ENCODE peak calls at places on chromosomes 13 and 19, in eight cellular contexts. N is lower lobe of right lung, M is heart left ventricle, O is brain microvascular endothelial cell, E is GM23338, P is stomach, S is AG04450, C is esophagus squamous epithelium. J is an unnamed sample. For H3K27me3, the result is how much of the 10 kb centered on the place peaks cover.

GRCh38 chr19:44869728-44870470 is 21.2 kb upstream of the TOMM40 start:
- DNase-seq in C (no peak), E (no peak), P (no peak), O (peak), M (peak), S (peak), N (peak), J (no peak)

GRCh38 chr19:53158119-53158656 is 665 bp downstream of the ZNF347 start:
- DNase-seq in C (no peak), P (peak), O (no peak), N (peak), M (peak), E (peak), S (no peak), J (peak)

GRCh38 chr13:113801289-113801961 is 42.4 kb downstream of the TMEM255B start:
- DNase-seq in N (peak), M (no peak), S (no peak), C (no peak), P (no peak), E (no peak), O (no peak), J (no peak)

GRCh38 chr13:31209172-31209818 is 9.5 kb downstream of the B3GLCT start:
- DNase-seq in C (no peak), P (peak), N (no peak), O (no peak), E (peak), M (peak), S (no peak), J (no peak)

GRCh38 chr19:46256855-46257254 is 27.3 kb downstream of the IGFL1 start:
- DNase-seq in E (no peak), S (no peak), N (no peak), C (no peak), O (no peak), M (no peak), P (no peak), J (no peak)

GRCh38 chr13:45626731-45627374 is 11.3 kb upstream of the ERICH6B start:
- DNase-seq in C (no peak), S (no peak), E (no peak), O (peak), P (no peak), M (no peak), N (no peak), J (no peak)

GRCh38 chr13:76812206-76812882 is 73.9 kb downstream of the KCTD12 start:
- DNase-seq in N (no peak), S (no peak), E (no peak), C (no peak), P (no peak), O (no peak), M (peak), J (no peak)

GRCh38 chr13:85521586-85521985 is 277.6 kb downstream of the SLITRK6 start:
- DNase-seq in E (no peak), S (no peak), M (no peak), O (no peak), N (no peak), C (no peak), P (no peak), J (no peak)

GRCh38 chr19:39167461-39168257 is 29.1 kb upstream of the NCCRP1 start:
- DNase-seq in N (peak), M (no peak), E (peak), O (no peak), C (no peak), S (no peak), P (peak), J (no peak)

GRCh38 chr13:64158910-64159309 is 2743.3 kb upstream of the PCDH20 start:
- DNase-seq in P (no peak), E (no peak), S (no peak), C (no peak), O (peak), N (no peak), M (no peak), J (no peak)

GRCh38 chr19:46155237-46155636 is 7.2 kb downstream of the IGFL2 start:
- DNase-seq in C (no peak), P (no peak), N (no peak), E (no peak), M (no peak), S (no peak), O (no peak), J (no peak)

GRCh38 chr13:73000027-73000674 is 58.7 kb upstream of the KLF5 start:
- DNase-seq in M (no peak), E (no peak), C (no peak), O (no peak), N (no peak), S (no peak), P (no peak), J (no peak)

GRCh38 chr19:1523412-1524205 is at the start of gene PLK5:
- DNase-seq in P (no peak), M (no peak), E (peak), N (no peak), C (no peak), S (no peak), O (no peak), J (no peak)

GRCh38 chr19:18156841-18157464 is 4.0 kb downstream of the PIK3R2 start:
- DNase-seq in E (no peak), O (peak), C (no peak), M (peak), P (peak), S (peak), N (peak), J (no peak)

GRCh38 chr13:71814806-71815205 is 52.2 kb downstream of the DACH1 start:
- DNase-seq in C (no peak), S (no peak), P (no peak), O (no peak), M (no peak), N (no peak), E (no peak), J (no peak)

GRCh38 chr19:6210721-6211600 is 68.8 kb downstream of the MLLT1 start:
- DNase-seq in P (no peak), O (no peak), C (no peak), E (no peak), S (no peak), M (no peak), N (peak), J (no peak)

GRCh38 chr13:89514534-89515312 is 1832.8 kb upstream of the MIR17HG start:
- DNase-seq in P (no peak), S (peak), N (no peak), C (no peak), M (no peak), E (peak), O (peak), J (no peak)

GRCh38 chr19:56217039-56217949 is 15.2 kb downstream of the ZSCAN5C start:
- DNase-seq in C (no peak), S (no peak), P (no peak), N (no peak), M (peak), E (peak), O (peak), J (no peak)

GRCh38 chr19:11171144-11171543 is 15.6 kb upstream of the SPC24 start:
- DNase-seq in P (no peak), S (no peak), E (no peak), C (no peak), O (no peak), N (no peak), M (no peak), J (no peak)

GRCh38 chr13:100409132-100409531 is 179.5 kb downstream of the GGACT start:
- DNase-seq in P (no peak), N (no peak), M (no peak), S (no peak), O (no peak), C (no peak), E (peak), J (no peak)

GRCh38 chr13:97555034-97555433 is 121.1 kb downstream of the RAP2A start:
- DNase-seq in N (no peak), M (no peak), C (no peak), E (no peak), O (no peak), P (no peak), S (no peak), J (no peak)

GRCh38 chr13:49304763-49305695 is 57.3 kb downstream of the CDADC1 start:
- DNase-seq in C (no peak), E (no peak), M (no peak), N (no peak), S (no peak), O (no peak), P (no peak), J (no peak)

GRCh38 chr13:87656311-87656710 is 14.9 kb upstream of the SLITRK5 start:
- DNase-seq in E (no peak), N (no peak), O (no peak), M (no peak), C (no peak), S (no peak), P (no peak), J (no peak)

GRCh38 chr19:46303702-46304397 is 7.0 kb downstream of the HIF3A start:
- DNase-seq in E (peak), C (no peak), S (no peak), N (peak), O (peak), M (peak), P (peak), J (no peak)

GRCh38 chr13:89748716-89749115 is 1598.8 kb upstream of the MIR17HG start:
- DNase-seq in C (no peak), M (no peak), O (no peak), P (no peak), N (no peak), S (no peak), E (no peak), J (no peak)

GRCh38 chr13:106391271-106391670 is 144.2 kb downstream of the EFNB2 start:
- DNase-seq in C (no peak), E (no peak), N (no peak), O (no peak), S (no peak), M (no peak), P (no peak), J (no peak)

DNA sequence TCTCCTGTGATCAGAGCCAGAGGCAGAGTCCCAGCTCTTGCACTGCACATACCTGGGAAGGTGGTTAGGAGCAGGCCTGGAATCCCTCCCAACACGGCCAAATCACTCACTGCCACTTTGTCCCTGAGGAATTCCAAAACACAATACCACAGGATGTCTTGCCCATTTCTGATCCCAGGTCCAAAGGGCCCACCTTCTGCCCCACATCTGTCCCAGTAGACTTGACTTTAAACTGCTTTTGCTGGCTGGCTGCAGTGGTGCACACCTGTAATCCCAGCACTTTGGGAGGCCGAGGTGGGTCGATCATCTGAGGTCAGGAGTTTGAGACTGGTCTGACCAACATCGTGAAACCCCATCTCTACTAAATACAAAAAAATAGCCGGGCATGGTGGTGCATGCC is 18.9 kb downstream of the ZNF536 start:
- DNase-seq in O (no peak), N (no peak), C (no peak), P (no peak), S (no peak), E (no peak), M (no peak), J (no peak)
- TF ChIP-seq CTCF in O (no peak), N (no peak), C (no peak), P (no peak), S (no peak), E (no peak), M (no peak), J (no peak)

GRCh38 chr13:40189885-40190655 is 476.4 kb downstream of the FOXO1 start:
- DNase-seq in E (no peak), S (no peak), P (no peak), O (no peak), M (peak), C (no peak), N (no peak), J (no peak)
- H3K27ac ChIP-seq in E (no peak), S (no peak), P (peak), O (peak), M (peak), C (peak), N (peak), J (peak)

GRCh38 chr13:27976362-27977177 is 7.5 kb upstream of the CDX2 start:
- DNase-seq in C (no peak), O (no peak), E (no peak), N (no peak), S (no peak), P (peak), M (no peak), J (no peak)
- H3K27me3 ChIP-seq in C (under half), O (half or more), E (half or more), N (half or more), S (half or more), P (half or more), M (half or more), J (half or more)

DNA sequence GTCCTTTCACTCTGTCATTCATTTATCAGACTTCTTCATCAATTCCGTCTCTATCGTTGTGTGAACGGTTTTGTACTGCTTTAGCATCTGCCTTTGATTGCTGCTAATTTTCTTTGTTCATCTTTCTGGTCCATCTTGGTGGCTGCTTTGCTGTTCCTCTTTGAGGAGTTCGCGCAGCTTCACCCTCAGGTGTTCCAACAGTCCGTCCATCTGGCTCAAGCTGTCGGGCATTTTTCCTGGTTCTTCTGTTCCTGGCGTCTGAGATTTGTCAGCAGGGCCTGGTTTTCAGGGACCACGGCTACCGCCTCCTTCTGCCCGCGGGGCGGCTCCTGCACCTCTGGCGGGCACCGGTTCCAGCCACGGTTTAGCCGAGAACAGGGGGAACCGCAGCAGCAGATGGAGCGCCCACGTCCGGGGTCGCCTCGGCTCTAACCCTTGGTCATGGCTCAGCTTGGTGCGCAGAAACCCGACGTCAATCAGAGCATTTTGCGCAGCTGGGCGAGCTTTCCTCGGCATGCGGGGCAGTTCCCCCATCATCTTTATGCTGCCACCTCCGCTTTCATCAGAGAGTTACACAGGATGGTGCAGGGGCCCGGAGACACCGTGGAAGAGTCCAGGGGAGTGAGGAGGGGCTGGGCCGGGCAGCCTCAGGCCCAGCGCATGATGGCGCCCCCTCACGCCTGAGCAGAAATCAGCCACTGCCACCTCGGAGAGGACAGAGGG is 89.5 kb downstream of the ZNF100 start:
- DNase-seq in S (no peak), P (no peak), M (peak), N (no peak), C (no peak), E (peak), O (no peak), J (peak)
- TF ChIP-seq CTCF in S (no peak), P (no peak), M (no peak), N (no peak), C (no peak), E (peak), O (no peak), J (no peak)

GRCh38 chr19:12198136-12198535 is 35.2 kb downstream of the ZNF136 start:
- DNase-seq in N (no peak), O (no peak), E (no peak), M (no peak), S (no peak), C (no peak), P (no peak), J (no peak)

GRCh38 chr19:12200020-12200419 is 37.1 kb downstream of the ZNF136 start:
- DNase-seq in E (no peak), P (no peak), C (no peak), S (no peak), N (no peak), M (no peak), O (no peak), J (no peak)

GRCh38 chr19:12195501-12195860 is 32.6 kb downstream of the ZNF136 start:
- DNase-seq in C (no peak), E (peak), M (no peak), N (no peak), S (no peak), P (no peak), O (no peak), J (no peak)

DNA sequence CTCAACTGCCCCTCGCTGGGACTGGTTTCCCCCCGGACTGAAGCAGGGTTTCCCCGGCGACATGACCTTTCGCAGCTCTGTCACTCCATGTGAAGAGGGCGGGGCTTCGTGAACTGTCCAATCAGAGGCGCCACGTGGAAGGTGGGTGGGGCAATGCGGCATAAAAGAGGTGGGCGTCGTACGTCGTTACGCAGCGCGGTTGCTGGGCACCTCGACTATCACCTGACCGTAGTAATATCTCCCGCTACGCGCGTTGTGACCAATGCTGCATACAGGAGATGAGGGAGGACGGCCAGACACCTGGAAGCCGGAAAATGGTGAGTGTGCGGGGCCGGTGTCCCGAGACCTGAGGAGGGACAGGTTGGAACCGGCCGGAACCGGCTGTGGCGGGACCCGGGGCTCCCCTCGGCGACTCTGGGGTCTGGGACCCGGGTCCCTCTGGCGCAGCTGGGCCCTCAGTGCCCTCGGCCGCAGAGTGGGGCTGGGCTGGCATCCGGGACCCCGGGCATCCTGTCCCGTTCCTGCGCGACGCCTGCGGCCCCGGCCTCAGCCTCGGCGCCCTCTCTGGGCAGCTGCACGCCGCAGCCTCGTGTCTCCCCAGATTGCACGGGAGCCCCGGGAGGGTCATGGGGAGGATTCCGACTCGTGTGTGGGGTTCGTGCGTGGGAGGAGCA is 32.1 kb downstream of the ZNF136 start:
- DNase-seq in C (no peak), M (peak), O (peak), S (peak), N (peak), E (peak), P (peak), J (peak)
- H3K27ac ChIP-seq in C (peak), M (peak), O (no peak), S (no peak), N (peak), E (peak), P (peak), J (no peak)

DNA sequence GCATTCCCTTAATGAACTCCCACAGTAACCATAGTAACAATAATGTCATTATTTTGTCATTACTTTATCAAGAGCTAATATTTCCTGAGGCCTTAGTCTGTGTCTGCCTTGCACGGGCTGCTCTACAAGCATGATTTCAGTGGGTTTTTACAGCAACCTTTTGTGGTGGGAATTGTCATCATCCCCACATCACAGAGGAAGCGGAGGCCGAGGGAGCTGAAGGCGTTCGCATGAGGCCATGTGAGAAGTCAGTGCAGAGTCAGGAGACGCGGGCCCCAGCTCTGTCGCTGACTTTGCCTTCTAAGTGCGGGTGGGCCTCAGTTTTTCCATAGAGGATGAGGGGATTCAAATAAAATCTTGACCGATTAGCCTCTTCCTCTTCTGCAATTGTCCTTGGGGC is 2.4 kb downstream of the KRTDAP start:
- DNase-seq in C (no peak), E (no peak), P (no peak), M (no peak), S (no peak), N (no peak), O (no peak), J (no peak)
- H3K27me3 ChIP-seq in C (under half), E (under half), P (under half), M (under half), S (under half), N (under half), O (under half), J (under half)

J was measured in CD4-positive, alpha-beta T cell.